ENCODE peak calls at places on chromosomes 2 and 18, in six cellular contexts. X, U, S, Z, N and D are unnamed samples.

GRCh38 chr2:74130211-74130995 is 17.3 kb downstream of the BOLA3 start:
- DNase-seq in S (no peak), Z (no peak), N (no peak), U (no peak), X (no peak), D (no peak)

GRCh38 chr18:14025306-14025940 is 106.8 kb downstream of the ZNF519 start:
- DNase-seq in S (no peak), X (no peak), U (no peak), Z (no peak), N (no peak), D (no peak)

GRCh38 chr2:18232731-18233438 is 327.6 kb downstream of the RDH14 start:
- DNase-seq in S (no peak), U (no peak), X (no peak), Z (no peak), N (no peak), D (no peak)

GRCh38 chr2:217270089-217270800 is 410.4 kb upstream of the TNP1 start:
- DNase-seq in U (no peak), N (no peak), Z (no peak), X (no peak), S (peak), D (no peak)

GRCh38 chr2:152613235-152613634 is 104.0 kb downstream of the PRPF40A start:
- DNase-seq in S (no peak), Z (no peak), X (no peak), N (no peak), U (no peak), D (no peak)

GRCh38 chr18:29154196-29154757 is 977.3 kb upstream of the CDH2 start:
- DNase-seq in Z (no peak), N (no peak), S (no peak), X (no peak), U (no peak), D (no peak)

GRCh38 chr2:107932986-107933385 is 53.3 kb upstream of the SLC5A7 start:
- DNase-seq in N (no peak), U (no peak), S (peak), Z (no peak), X (no peak), D (no peak)

GRCh38 chr18:37322497-37323035 is 243.0 kb downstream of the CELF4 start:
- DNase-seq in S (peak), Z (peak), U (no peak), N (peak), X (no peak), D (peak)

GRCh38 chr2:37226863-37227262 is 4.5 kb downstream of the CEBPZ start:
- DNase-seq in N (no peak), S (peak), U (no peak), X (no peak), Z (no peak), D (no peak)

GRCh38 chr2:235500761-235501662 is 7.2 kb downstream of the AGAP1 start:
- DNase-seq in S (peak), Z (no peak), U (no peak), X (no peak), N (no peak), D (no peak)

GRCh38 chr2:215973111-215973792 is 40.1 kb downstream of the MREG start:
- DNase-seq in S (no peak), U (no peak), X (no peak), N (no peak), Z (no peak), D (no peak)

GRCh38 chr2:30511122-30512083 is 64.4 kb downstream of the LCLAT1 start:
- DNase-seq in Z (peak), X (no peak), N (no peak), S (no peak), U (peak), D (no peak)

GRCh38 chr2:105068875-105069274 is 31.0 kb downstream of the MRPS9 start:
- DNase-seq in Z (no peak), N (no peak), X (no peak), S (no peak), U (no peak), D (no peak)

GRCh38 chr2:239259603-239260298 is 141.1 kb downstream of the HDAC4 start:
- DNase-seq in S (no peak), Z (peak), U (peak), N (peak), X (peak), D (no peak)

GRCh38 chr2:157784169-157784822 is 91.8 kb downstream of the ACVR1 start:
- DNase-seq in U (peak), Z (peak), X (no peak), S (no peak), N (peak), D (peak)

GRCh38 chr2:180175736-180176135 is 168.6 kb upstream of the CWC22 start:
- DNase-seq in Z (no peak), N (no peak), U (no peak), X (no peak), S (no peak), D (no peak)

GRCh38 chr18:46321954-46322353 is 217.8 kb downstream of the HAUS1 start:
- DNase-seq in U (no peak), Z (no peak), N (no peak), S (peak), X (no peak), D (no peak)

GRCh38 chr18:62236252-62236651 is 49.2 kb downstream of the RELCH start:
- DNase-seq in U (no peak), Z (no peak), X (no peak), S (no peak), N (no peak), D (no peak)

GRCh38 chr2:177254433-177255226 is 9.9 kb downstream of the NFE2L2 start:
- DNase-seq in Z (peak), N (no peak), U (peak), X (no peak), S (peak), D (no peak)

GRCh38 chr2:20172273-20173052 is 52.5 kb downstream of the SDC1 start:
- DNase-seq in N (no peak), S (no peak), Z (no peak), U (no peak), X (peak), D (no peak)

GRCh38 chr2:170073288-170073687 is 104.7 kb upstream of the MYO3B start:
- DNase-seq in S (no peak), U (peak), Z (peak), X (no peak), N (peak), D (peak)

GRCh38 chr2:127149384-127149783 is 42.4 kb upstream of the BIN1 start:
- DNase-seq in N (no peak), U (no peak), X (no peak), Z (no peak), S (no peak), D (no peak)

GRCh38 chr2:53859354-53860159 is at the start of gene GPR75:
- DNase-seq in N (peak), Z (peak), X (peak), S (peak), U (no peak), D (no peak)

GRCh38 chr18:10351221-10351795 is 103.1 kb upstream of the APCDD1 start:
- DNase-seq in S (no peak), X (no peak), Z (no peak), U (no peak), N (no peak), D (no peak)

GRCh38 chr2:239002960-239003932 is 155.4 kb downstream of the TWIST2 start:
- DNase-seq in U (peak), Z (peak), N (no peak), X (peak), S (no peak), D (no peak)

GRCh38 chr18:48806551-48807261 is 144.1 kb downstream of the SMAD7 start:
- DNase-seq in Z (no peak), S (no peak), U (peak), X (peak), N (peak), D (no peak)

GRCh38 chr18:58721586-58722160 is 50.4 kb downstream of the MALT1 start:
- DNase-seq in U (no peak), Z (no peak), X (no peak), N (no peak), S (no peak), D (no peak)

GRCh38 chr18:13455960-13456471 is 237.5 kb downstream of the LDLRAD4 start:
- DNase-seq in N (no peak), S (no peak), X (no peak), U (no peak), Z (no peak), D (no peak)

GRCh38 chr2:20050712-20051517 is 513 bp downstream of the LAPTM4A start:
- DNase-seq in S (peak), X (peak), N (peak), U (peak), Z (peak), D (peak)

GRCh38 chr2:64975232-64975791 is 13.9 kb upstream of the SLC1A4 start:
- DNase-seq in N (peak), Z (peak), S (no peak), X (no peak), U (no peak), D (no peak)

DNA sequence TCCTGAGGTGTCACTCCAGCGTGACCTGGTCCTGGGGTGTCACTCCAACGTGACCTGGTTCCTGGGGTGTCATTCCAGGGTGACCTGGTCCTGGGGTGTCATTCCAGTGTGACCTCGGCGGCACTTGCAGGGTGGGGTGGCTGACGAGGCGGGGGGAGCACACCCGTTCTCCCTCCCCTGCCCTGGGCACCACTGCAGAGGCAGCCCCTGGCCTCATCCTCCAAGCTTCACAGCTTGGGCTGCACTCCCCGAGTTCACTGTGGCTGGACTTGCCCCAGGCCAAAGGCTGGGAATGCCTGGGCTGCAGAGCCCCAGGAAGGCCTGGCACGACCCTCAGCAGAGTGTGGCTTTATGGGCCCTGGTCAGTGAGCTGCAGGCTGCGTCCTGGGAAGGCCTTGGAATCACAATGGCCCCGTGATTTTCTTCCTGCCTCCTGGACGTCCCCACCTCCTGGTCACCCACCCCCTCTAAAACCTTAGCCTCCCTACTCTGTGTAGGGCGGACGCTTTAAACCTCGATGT is 88.3 kb downstream of the NFATC1 start:
- DNase-seq in N (peak), U (peak), Z (no peak), S (no peak), X (peak), D (no peak)
- H3K27ac ChIP-seq in N (no peak), U (peak), Z (no peak), S (no peak), X (no peak), D (no peak)

DNA sequence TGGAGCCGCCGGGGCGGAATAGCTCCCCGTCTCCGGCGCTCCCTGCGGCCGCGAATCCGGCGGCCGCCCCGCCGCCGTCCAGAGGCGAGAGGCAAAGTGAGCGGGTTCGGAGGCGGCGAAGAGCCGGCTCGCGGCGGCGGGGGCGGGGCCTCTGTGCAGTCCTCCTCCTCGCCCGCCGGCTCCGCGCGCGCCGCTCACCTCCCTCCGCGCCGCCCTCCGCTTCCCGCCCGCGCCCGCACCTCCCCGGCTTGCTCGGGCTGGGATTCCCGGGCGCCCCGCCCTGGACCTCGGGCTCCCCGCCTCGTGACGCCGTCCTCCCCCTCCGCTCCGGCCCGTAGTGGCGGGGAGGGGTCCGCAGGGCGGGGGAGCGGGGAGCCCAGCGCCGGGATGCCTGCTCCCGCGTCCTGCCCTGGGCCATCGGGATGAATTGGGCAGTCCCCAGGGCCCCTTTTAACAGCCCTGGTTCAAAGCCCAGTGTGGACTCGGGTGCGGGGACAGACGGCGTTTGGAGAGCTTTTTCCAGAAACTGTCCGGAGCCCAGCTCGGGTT is at the start of gene KCNG3:
- DNase-seq in N (peak), S (peak), X (peak), Z (peak), U (peak), D (peak)
- H3K27ac ChIP-seq in N (no peak), S (no peak), X (no peak), Z (peak), U (peak), D (peak)

GRCh38 chr2:102029952-102030351 is 38.2 kb downstream of the IL1R2 start:
- DNase-seq in Z (no peak), X (no peak), S (no peak), N (no peak), U (no peak), D (no peak)

GRCh38 chr2:102027036-102027702 is 35.4 kb downstream of the IL1R2 start:
- DNase-seq in N (no peak), Z (no peak), X (no peak), U (no peak), S (no peak), D (no peak)

GRCh38 chr2:102027703-102028059 is 35.9 kb downstream of the IL1R2 start:
- DNase-seq in U (no peak), N (no peak), S (no peak), Z (no peak), X (no peak), D (no peak)

GRCh38 chr2:102029405-102029804 is 37.6 kb downstream of the IL1R2 start:
- DNase-seq in Z (no peak), X (no peak), U (no peak), S (no peak), N (no peak), D (no peak)

GRCh38 chr2:102028470-102028869 is 36.7 kb downstream of the IL1R2 start:
- DNase-seq in U (no peak), Z (no peak), N (no peak), X (no peak), S (no peak), D (no peak)
- H3K27ac ChIP-seq in U (peak), Z (peak), N (no peak), X (peak), S (no peak), D (no peak)

GRCh38 chr2:6915399-6915798 is 1.8 kb upstream of the RNF144A start:
- DNase-seq in X (no peak), N (no peak), Z (no peak), U (no peak), S (no peak), D (no peak)

GRCh38 chr2:6911721-6912120 is 5.5 kb upstream of the RNF144A start:
- DNase-seq in Z (no peak), S (no peak), U (no peak), N (no peak), X (no peak), D (no peak)

GRCh38 chr2:6916224-6916623 is 988 bp upstream of the RNF144A start:
- DNase-seq in U (no peak), X (no peak), N (no peak), Z (no peak), S (no peak), D (no peak)

GRCh38 chr2:6914829-6915228 is 2.4 kb upstream of the RNF144A start:
- DNase-seq in Z (peak), U (no peak), N (no peak), X (no peak), S (no peak), D (no peak)

DNA sequence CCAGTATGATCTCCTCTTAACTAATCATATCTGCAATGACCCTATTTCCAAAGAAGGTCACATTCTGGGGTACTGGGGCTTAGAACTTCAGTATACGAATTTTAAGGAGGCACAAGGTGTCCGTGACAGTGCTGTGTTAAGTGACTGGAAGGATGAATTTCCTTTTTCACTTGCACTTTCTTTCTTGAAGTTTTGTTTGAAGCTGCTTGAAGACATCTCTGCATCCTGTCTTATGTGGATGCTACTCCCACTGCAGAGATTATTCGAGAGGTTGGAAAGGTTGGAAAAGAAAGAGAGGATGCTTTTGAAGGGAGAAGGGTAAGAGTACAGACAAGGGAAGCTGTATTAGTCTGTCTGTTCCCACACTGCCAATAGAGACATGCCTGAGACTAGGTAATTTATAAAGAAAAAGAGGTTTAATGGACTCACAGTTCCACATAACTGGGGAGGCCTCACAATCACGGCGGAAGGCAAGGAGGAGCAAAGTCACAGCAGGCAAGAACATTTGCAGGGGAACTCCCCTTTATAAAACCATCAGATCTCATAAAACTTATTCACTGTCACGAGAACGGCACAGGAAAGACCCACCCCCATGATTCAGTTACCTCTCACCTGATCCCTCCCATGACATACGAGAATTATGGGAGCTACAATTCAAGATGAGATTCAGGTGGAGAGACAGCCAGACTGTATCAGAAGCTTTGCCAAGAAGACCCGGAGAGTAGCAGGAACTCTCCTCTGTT is 3.6 kb upstream of the RNF144A start:
- DNase-seq in U (no peak), N (no peak), X (no peak), Z (no peak), S (no peak), D (no peak)
- H3K27ac ChIP-seq in U (no peak), N (no peak), X (peak), Z (no peak), S (no peak), D (no peak)